ENCODE peak calls at places on chromosomes 1 and 21, in six cellular contexts. Y, S, I, W, D and K are unnamed samples.

GRCh38 chr1:17564458-17565393 is 25.2 kb downstream of the ARHGEF10L start:
- DNase-seq in I (no peak), W (no peak), Y (no peak), D (no peak), S (no peak), K (peak)

GRCh38 chr1:10897981-10898728 is 101.7 kb upstream of the CASZ1 start:
- DNase-seq in D (no peak), W (no peak), Y (no peak), S (no peak), I (no peak), K (no peak)

GRCh38 chr1:54273837-54274192 is 73.8 kb downstream of the MRPL37 start:
- DNase-seq in S (peak), W (peak), I (no peak), D (no peak), Y (no peak), K (no peak)

GRCh38 chr1:173914366-173914871 is 2.7 kb downstream of the SERPINC1 start:
- DNase-seq in S (peak), D (peak), Y (peak), I (no peak), W (peak), K (peak)

GRCh38 chr1:165949335-165950130 is 122.1 kb downstream of the UCK2 start:
- DNase-seq in D (no peak), W (no peak), Y (no peak), I (no peak), S (peak), K (no peak)

GRCh38 chr21:16342932-16343331 is 613.1 kb downstream of the USP25 start:
- DNase-seq in D (no peak), Y (no peak), I (no peak), S (no peak), W (no peak), K (no peak)

GRCh38 chr1:14347776-14348175 is 250.7 kb upstream of the KAZN start:
- DNase-seq in W (no peak), S (no peak), I (no peak), Y (no peak), D (no peak), K (no peak)

GRCh38 chr1:47175227-47175934 is 14.5 kb downstream of the PDZK1IP1 start:
- DNase-seq in W (peak), D (peak), S (peak), Y (peak), I (no peak), K (peak)

GRCh38 chr1:214570442-214570841 is 19.0 kb upstream of the PTPN14 start:
- DNase-seq in S (no peak), Y (peak), D (peak), I (no peak), W (no peak), K (no peak)

GRCh38 chr1:24018611-24019580 is 38.8 kb upstream of the SRSF10 start:
- DNase-seq in W (peak), I (no peak), D (peak), S (peak), Y (peak), K (peak)

GRCh38 chr1:43975249-43975961 is 645 bp downstream of the ATP6V0B start:
- DNase-seq in D (no peak), S (peak), Y (no peak), I (no peak), W (no peak), K (no peak)

GRCh38 chr1:110308247-110308646 is 30.9 kb upstream of the RBM15 start:
- DNase-seq in I (no peak), W (no peak), Y (no peak), S (no peak), D (peak), K (no peak)

GRCh38 chr1:227429447-227430359 is 111.4 kb upstream of the CDC42BPA start:
- DNase-seq in D (peak), S (no peak), Y (peak), I (no peak), W (no peak), K (no peak)

GRCh38 chr1:116850436-116850835 is 59.3 kb upstream of the PTGFRN start:
- DNase-seq in S (no peak), W (no peak), I (no peak), Y (no peak), D (no peak), K (no peak)

GRCh38 chr21:7952648-7953047 is 2568.7 kb upstream of the TPTE start:
- DNase-seq in S (no peak), I (no peak), Y (no peak), W (no peak), D (no peak), K (no peak)

GRCh38 chr1:227586733-227587132 is 23.4 kb downstream of the ZNF678 start:
- DNase-seq in Y (no peak), I (no peak), D (no peak), S (no peak), W (no peak), K (no peak)

GRCh38 chr1:248816042-248816851 is 9.5 kb downstream of the SH3BP5L start:
- DNase-seq in Y (no peak), I (no peak), S (peak), W (no peak), D (no peak), K (no peak)

GRCh38 chr1:9539829-9540550 is 725 bp downstream of the SLC25A33 start:
- DNase-seq in I (no peak), D (peak), Y (peak), W (peak), S (peak), K (no peak)

GRCh38 chr1:9538669-9539164 is 548 bp upstream of the SLC25A33 start:
- DNase-seq in I (no peak), D (no peak), Y (no peak), S (no peak), W (no peak), K (no peak)

GRCh38 chr1:9536301-9536700 is 3.0 kb upstream of the SLC25A33 start:
- DNase-seq in W (no peak), Y (no peak), D (no peak), I (no peak), S (no peak), K (no peak)

GRCh38 chr1:9539165-9539828 is at the start of gene SLC25A33:
- DNase-seq in Y (peak), S (peak), W (peak), I (peak), D (peak), K (peak)

DNA sequence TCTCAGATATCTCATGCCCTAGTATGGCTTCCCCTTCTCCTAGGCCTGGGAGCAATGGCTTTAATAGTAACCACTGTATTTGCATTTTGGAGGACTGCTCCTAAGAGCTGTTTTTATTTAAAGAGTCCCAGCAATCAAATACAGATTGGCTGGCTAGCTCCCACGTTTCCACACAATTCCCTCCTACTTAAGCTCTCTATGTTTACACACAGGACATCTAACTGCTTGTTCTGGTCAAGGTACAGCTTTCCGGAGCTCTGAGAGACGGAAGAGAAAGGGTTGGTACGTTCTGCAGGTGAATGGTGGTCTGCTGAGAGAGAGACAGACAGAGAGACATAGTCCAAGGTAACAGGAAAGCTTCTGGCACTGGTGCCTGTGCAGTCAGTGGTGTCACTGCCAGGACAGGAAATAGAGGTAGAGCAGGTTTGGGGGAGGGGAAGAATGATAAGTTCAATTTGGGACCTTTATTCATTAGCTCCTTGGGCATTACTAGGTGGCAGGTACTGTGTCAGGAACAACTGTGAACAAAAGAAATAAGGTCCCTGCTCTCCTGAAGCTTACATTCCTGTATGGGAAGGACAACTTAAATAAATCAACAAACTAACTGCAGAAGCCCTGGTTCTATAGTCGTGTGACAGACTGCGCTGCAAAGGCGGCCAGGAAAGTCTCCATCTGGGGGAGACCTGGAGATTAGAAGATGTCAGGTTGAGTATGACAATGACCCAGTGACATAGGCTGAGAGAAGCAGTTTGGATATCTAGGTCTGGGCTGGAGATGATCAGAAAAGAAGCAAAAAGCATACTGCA is 1.2 kb upstream of the SLC25A33 start:
- DNase-seq in D (no peak), Y (no peak), W (no peak), S (no peak), I (no peak), K (peak)
- TF ChIP-seq RAD21 in D (no peak), Y (no peak), W (no peak), S (no peak), I (no peak), K (peak)

GRCh38 chr1:20380616-20381035 is 90.0 kb downstream of the VWA5B1 start:
- DNase-seq in D (peak), W (no peak), I (no peak), S (no peak), Y (peak), K (no peak)

GRCh38 chr1:20380175-20380574 is 89.5 kb downstream of the VWA5B1 start:
- DNase-seq in W (no peak), I (no peak), S (no peak), Y (no peak), D (no peak), K (no peak)

GRCh38 chr1:20379075-20379474 is 88.4 kb downstream of the VWA5B1 start:
- DNase-seq in D (no peak), I (no peak), S (no peak), Y (no peak), W (no peak), K (no peak)

GRCh38 chr1:20381961-20382360 is 91.3 kb downstream of the VWA5B1 start:
- DNase-seq in I (no peak), S (no peak), Y (no peak), D (no peak), W (no peak), K (no peak)

GRCh38 chr1:20381045-20381641 is 90.5 kb downstream of the VWA5B1 start:
- DNase-seq in I (no peak), W (no peak), D (no peak), S (no peak), Y (no peak), K (no peak)
- TF ChIP-seq SMC3 in I (no peak), W (no peak), D (no peak), S (no peak), Y (no peak), K (no peak)

DNA sequence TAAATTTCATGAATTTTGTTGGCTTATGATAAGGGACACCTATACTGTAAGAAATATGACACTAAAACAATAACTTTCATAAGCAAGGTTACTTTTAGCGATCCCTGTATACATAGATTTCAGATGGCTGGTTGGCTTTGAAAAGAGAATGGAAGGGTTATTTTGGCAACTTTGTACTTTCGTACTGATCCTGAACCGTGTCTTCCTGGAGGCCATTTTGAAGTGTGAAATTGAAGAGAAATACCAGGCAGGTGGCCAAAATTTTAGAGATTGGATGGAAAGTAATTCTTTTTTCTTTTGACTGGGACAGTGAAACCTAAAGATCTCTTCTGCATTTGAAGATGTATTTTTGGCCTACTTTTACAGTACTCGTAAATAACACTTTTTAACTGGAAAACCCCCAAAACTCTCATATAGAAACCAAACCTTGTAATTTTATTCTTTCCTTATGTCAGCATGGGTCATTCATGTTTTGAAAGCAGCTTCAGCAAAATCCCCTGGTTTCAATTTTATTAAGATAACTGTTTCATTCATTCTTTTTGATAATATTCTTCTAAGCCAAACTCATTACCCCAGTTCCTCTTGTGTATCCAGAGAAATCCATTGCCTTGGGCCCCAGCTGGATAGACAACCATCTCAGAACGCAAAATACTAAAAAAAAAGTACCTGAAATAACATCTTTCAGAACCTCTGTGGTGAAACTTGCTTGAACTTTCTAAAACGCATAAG is 38.4 kb upstream of the ZNF281 start:
- DNase-seq in I (peak), Y (no peak), D (no peak), W (no peak), S (no peak), K (no peak)
- TF ChIP-seq RAD21 in I (peak), Y (no peak), D (no peak), W (no peak), S (no peak), K (no peak)

DNA sequence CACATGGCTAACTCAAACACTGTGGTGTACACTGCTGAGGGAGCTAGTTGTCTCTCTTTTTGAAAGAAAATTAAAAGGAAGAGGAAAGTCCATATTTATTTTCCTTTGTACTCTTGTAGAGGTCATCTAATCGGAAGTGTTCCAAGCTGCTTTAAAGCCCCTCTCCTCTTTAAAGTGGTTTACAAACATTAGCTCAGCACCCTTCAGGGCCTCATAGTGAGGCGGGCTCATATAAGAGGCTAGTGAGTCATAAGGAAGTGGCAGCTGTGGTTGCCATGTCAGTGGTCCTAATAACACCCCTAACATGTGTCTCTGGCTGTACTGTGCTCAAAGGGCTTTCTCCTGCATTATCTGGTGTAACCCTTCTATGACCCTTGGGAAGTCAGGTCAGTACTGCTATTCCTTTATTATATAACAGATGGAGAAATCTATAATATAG is 104.4 kb upstream of the SERBP1 start:
- DNase-seq in I (no peak), W (no peak), Y (no peak), S (peak), D (peak), K (peak)
- TF ChIP-seq SMC3 in I (no peak), W (no peak), Y (no peak), S (no peak), D (no peak), K (no peak)